ENCODE peak calls at places on chromosomes 13 and 19, in four cellular contexts. C, F, B and Y are unnamed samples.

GRCh38 chr19:45499196-45500180 is 1.2 kb downstream of the PPM1N start:
- DNase-seq in C (peak), F (peak), B (peak), Y (no peak)

GRCh38 chr13:74438911-74439310 is 304.7 kb upstream of the KLF12 start:
- DNase-seq in C (no peak), F (no peak), B (no peak), Y (no peak)

GRCh38 chr13:22061806-22062391 is 391.0 kb downstream of the FGF9 start:
- DNase-seq in C (peak), F (no peak), B (no peak), Y (no peak)

GRCh38 chr13:110396476-110396875 is 89.4 kb downstream of the COL4A2 start:
- DNase-seq in C (no peak), F (no peak), B (no peak), Y (no peak)

GRCh38 chr19:3075605-3076431 is 13.5 kb upstream of the TLE5 start:
- DNase-seq in C (peak), F (peak), B (peak), Y (peak)

GRCh38 chr19:27822336-27822735 is 1390.6 kb downstream of the UQCRFS1 start:
- DNase-seq in C (no peak), F (no peak), B (no peak), Y (no peak)

GRCh38 chr13:109990296-109990695 is 203.9 kb upstream of the IRS2 start:
- DNase-seq in C (no peak), F (no peak), B (no peak), Y (no peak)

GRCh38 chr13:79654520-79654919 is 173.6 kb downstream of the NDFIP2 start:
- DNase-seq in C (no peak), F (no peak), B (no peak), Y (no peak)

GRCh38 chr19:44072543-44073401 is 813 bp downstream of the ZNF284 start:
- DNase-seq in C (no peak), F (peak), B (no peak), Y (no peak)

GRCh38 chr13:21934309-21934708 is 263.4 kb downstream of the FGF9 start:
- DNase-seq in C (no peak), F (no peak), B (no peak), Y (no peak)

GRCh38 chr19:50371914-50372475 is 4.3 kb upstream of the NR1H2 start:
- DNase-seq in C (no peak), F (peak), B (no peak), Y (no peak)

GRCh38 chr19:5678071-5678682 is 2.1 kb downstream of the MICOS13 start:
- DNase-seq in C (no peak), F (no peak), B (no peak), Y (no peak)

GRCh38 chr13:79749985-79750551 is 269.1 kb downstream of the NDFIP2 start:
- DNase-seq in C (no peak), F (no peak), B (peak), Y (no peak)

GRCh38 chr13:33186851-33187250 is 98.7 kb downstream of the STARD13 start:
- DNase-seq in C (no peak), F (peak), B (no peak), Y (no peak)

GRCh38 chr13:114124921-114125320 is 7.5 kb downstream of the RASA3 start:
- DNase-seq in C (peak), F (peak), B (no peak), Y (no peak)

GRCh38 chr13:100608906-100609305 is 20.3 kb upstream of the GGACT start:
- DNase-seq in C (no peak), F (peak), B (no peak), Y (no peak)

GRCh38 chr19:38375098-38375493 is 725 bp downstream of the PSMD8 start:
- DNase-seq in C (no peak), F (no peak), B (no peak), Y (no peak)

GRCh38 chr13:23868521-23868920 is 20.7 kb downstream of the MIPEP start:
- DNase-seq in C (no peak), F (no peak), B (no peak), Y (no peak)

GRCh38 chr13:41562541-41563178 is 105.3 kb downstream of the RGCC start:
- DNase-seq in C (no peak), F (no peak), B (no peak), Y (no peak)

GRCh38 chr19:3229346-3229743 is 4.9 kb downstream of the CELF5 start:
- DNase-seq in C (no peak), F (no peak), B (no peak), Y (no peak)

GRCh38 chr13:104024416-104025170 is 958.4 kb upstream of the SLC10A2 start:
- DNase-seq in C (no peak), F (no peak), B (no peak), Y (no peak)

GRCh38 chr19:55691561-55692481 is 16.8 kb downstream of the EPN1 start:
- DNase-seq in C (peak), F (no peak), B (no peak), Y (peak)

GRCh38 chr13:37747071-37747612 is 122.4 kb downstream of the TRPC4 start:
- DNase-seq in C (no peak), F (no peak), B (no peak), Y (no peak)

GRCh38 chr19:5205388-5205787 is 135.2 kb downstream of the PTPRS start:
- DNase-seq in C (no peak), F (peak), B (no peak), Y (no peak)

GRCh38 chr13:59300347-59301165 is 863.2 kb downstream of the DIAPH3 start:
- DNase-seq in C (no peak), F (no peak), B (no peak), Y (no peak)

GRCh38 chr19:3266792-3267469 is 42.5 kb downstream of the CELF5 start:
- DNase-seq in C (no peak), F (no peak), B (no peak), Y (no peak)

GRCh38 chr13:113548171-113548641 is 36.3 kb upstream of the TFDP1 start:
- DNase-seq in C (peak), F (no peak), B (no peak), Y (no peak)

GRCh38 chr13:40706439-40706838 is 40.0 kb upstream of the FOXO1 start:
- DNase-seq in C (no peak), F (no peak), B (no peak), Y (no peak)

GRCh38 chr19:34504809-34505291 is 23.3 kb downstream of the WTIP start:
- DNase-seq in C (no peak), F (no peak), B (no peak), Y (no peak)

GRCh38 chr13:48526269-48526668 is 6.6 kb downstream of the RCBTB2 start:
- DNase-seq in C (peak), F (no peak), B (no peak), Y (no peak)

GRCh38 chr19:29662604-29663404 is 2.5 kb upstream of the PLEKHF1 start:
- DNase-seq in C (no peak), F (no peak), B (peak), Y (peak)

GRCh38 chr19:8050274-8051096 is 2.1 kb upstream of the CCL25 start:
- DNase-seq in C (peak), F (peak), B (peak), Y (peak)

GRCh38 chr19:45305421-45305820 is 17.3 kb downstream of the CKM start:
- DNase-seq in C (no peak), F (no peak), B (no peak), Y (no peak)

GRCh38 chr19:29715695-29716581 is 877 bp upstream of the C19orf12 start:
- DNase-seq in C (no peak), F (peak), B (no peak), Y (no peak)

GRCh38 chr19:33335446-33335845 is 33.1 kb upstream of the CEBPA start:
- DNase-seq in C (no peak), F (no peak), B (no peak), Y (no peak)

GRCh38 chr19:33404506-33404905 is 31.0 kb downstream of the CEBPG start:
- DNase-seq in C (no peak), F (no peak), B (no peak), Y (no peak)

GRCh38 chr19:1266116-1266817 is 2.9 kb upstream of the CIRBP start:
- DNase-seq in C (peak), F (peak), B (peak), Y (peak)

GRCh38 chr13:52848455-52849190 is at the start of gene PCDH8:
- DNase-seq in C (no peak), F (no peak), B (no peak), Y (peak)

GRCh38 chr13:52849727-52850395 is 1.4 kb upstream of the PCDH8 start:
- DNase-seq in C (no peak), F (no peak), B (no peak), Y (no peak)

GRCh38 chr13:52850396-52851152 is 2.1 kb upstream of the PCDH8 start:
- DNase-seq in C (no peak), F (peak), B (peak), Y (peak)

GRCh38 chr13:52852444-52852843 is 4.0 kb upstream of the PCDH8 start:
- DNase-seq in C (no peak), F (no peak), B (no peak), Y (no peak)

GRCh38 chr13:52851153-52851962 is 2.9 kb upstream of the PCDH8 start:
- DNase-seq in C (no peak), F (peak), B (peak), Y (peak)
- H3K4me3 ChIP-seq in C (peak), F (peak), B (peak), Y (peak)

DNA sequence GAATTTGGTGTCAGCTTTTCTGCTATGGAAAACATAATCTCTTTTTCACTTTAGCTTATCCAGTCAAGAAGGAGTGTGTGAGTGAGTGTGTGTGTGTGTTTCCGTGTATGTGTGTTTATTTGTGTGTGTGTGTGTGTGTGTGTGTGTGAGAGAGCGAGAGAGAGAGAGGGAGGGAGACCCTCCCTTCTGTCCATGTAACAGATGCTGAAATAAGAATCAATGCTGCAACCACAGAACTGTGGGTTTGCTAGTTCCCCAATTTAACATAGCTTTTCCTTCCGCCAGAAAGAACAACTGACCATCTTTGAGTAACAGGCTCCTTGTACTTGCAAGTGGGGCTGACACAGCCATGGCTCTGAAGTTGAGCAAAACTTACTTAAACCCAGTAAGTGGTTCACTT is 5.2 kb downstream of the LCP1 start:
- DNase-seq in C (no peak), F (peak), B (no peak), Y (no peak)
- H3K4me3 ChIP-seq in C (peak), F (peak), B (no peak), Y (peak)

GRCh38 chr19:47483200-47483599 is 819 bp downstream of the KPTN start:
- DNase-seq in C (no peak), F (no peak), B (no peak), Y (no peak)

GRCh38 chr19:47476438-47476972 is 4.8 kb upstream of the SLC8A2 start:
- DNase-seq in C (no peak), F (no peak), B (no peak), Y (no peak)

GRCh38 chr19:47480658-47481057 is 3.4 kb downstream of the KPTN start:
- DNase-seq in C (no peak), F (no peak), B (no peak), Y (no peak)

GRCh38 chr19:47481460-47482052 is 2.5 kb downstream of the KPTN start:
- DNase-seq in C (no peak), F (no peak), B (no peak), Y (no peak)

DNA sequence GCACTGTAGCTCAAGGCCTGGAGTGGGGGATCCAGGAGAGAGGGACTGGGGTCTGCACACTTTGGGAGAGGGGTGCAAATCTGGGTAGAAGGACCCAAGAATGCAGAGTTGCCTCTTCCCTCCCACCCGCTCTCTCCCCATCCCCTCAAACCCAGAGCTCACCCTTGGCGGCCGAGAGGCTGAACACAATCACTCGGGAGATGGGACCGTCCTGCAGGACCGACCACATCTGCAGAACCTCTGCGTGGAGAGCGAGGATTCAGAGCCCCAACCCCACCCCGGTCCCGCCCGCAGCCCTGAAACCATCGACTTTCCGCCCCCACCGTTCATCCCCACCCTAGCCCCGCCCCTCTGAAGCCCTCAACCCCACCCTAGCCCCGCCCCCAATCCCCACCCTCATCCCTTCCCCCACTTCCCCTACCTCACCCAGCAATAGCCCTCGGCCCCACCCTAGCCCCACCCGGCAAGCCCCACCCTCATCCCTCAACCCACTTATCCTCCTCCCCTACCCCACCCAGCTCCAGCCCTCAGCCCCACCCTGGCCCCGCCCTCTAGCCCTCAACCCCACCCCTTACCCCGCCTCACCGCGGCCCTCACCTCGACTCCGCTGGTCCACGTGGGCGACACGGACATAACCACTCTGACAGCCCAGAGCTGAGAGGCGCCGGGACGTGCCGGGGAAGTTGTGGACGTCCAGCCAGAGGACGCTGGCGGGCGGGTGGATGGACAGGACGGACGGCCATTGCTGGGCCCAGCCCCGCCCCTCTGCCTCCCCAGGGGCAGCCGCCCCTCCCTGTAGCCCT is 4.1 kb downstream of the KPTN start:
- DNase-seq in C (no peak), F (no peak), B (no peak), Y (no peak)
- H3K4me3 ChIP-seq in C (no peak), F (no peak), B (no peak), Y (no peak)

GRCh38 chr13:20405691-20406090 is 120.0 kb downstream of the CRYL1 start:
- DNase-seq in C (no peak), F (no peak), B (no peak), Y (no peak)
- H3K4me3 ChIP-seq in C (no peak), F (no peak), B (no peak), Y (no peak)

GRCh38 chr13:46894534-46894906 is 2.3 kb downstream of the HTR2A start:
- DNase-seq in C (no peak), F (no peak), B (no peak), Y (no peak)
- H3K4me3 ChIP-seq in C (no peak), F (no peak), B (peak), Y (peak)

GRCh38 chr19:47022541-47023447 is 3.2 kb downstream of the NPAS1 start:
- DNase-seq in C (no peak), F (no peak), B (no peak), Y (no peak)

GRCh38 chr19:47024502-47024901 is 4.9 kb downstream of the NPAS1 start:
- DNase-seq in C (no peak), F (no peak), B (no peak), Y (no peak)

GRCh38 chr19:47021536-47022139 is 2.0 kb downstream of the NPAS1 start:
- DNase-seq in C (no peak), F (no peak), B (no peak), Y (no peak)

GRCh38 chr19:47022140-47022536 is 2.5 kb downstream of the NPAS1 start:
- DNase-seq in C (no peak), F (no peak), B (no peak), Y (no peak)

GRCh38 chr19:47023448-47023794 is 3.8 kb downstream of the NPAS1 start:
- DNase-seq in C (no peak), F (no peak), B (no peak), Y (no peak)
- H3K4me3 ChIP-seq in C (no peak), F (no peak), B (no peak), Y (no peak)

GRCh38 chr13:27790523-27790922 is 1.8 kb upstream of the GSX1 start:
- DNase-seq in C (no peak), F (no peak), B (no peak), Y (no peak)

GRCh38 chr13:27791146-27791900 is 960 bp upstream of the GSX1 start:
- DNase-seq in C (no peak), F (no peak), B (no peak), Y (no peak)

GRCh38 chr13:27792393-27793218 is at the start of gene GSX1:
- DNase-seq in C (peak), F (peak), B (peak), Y (no peak)

GRCh38 chr13:27793377-27794074 is 1.2 kb downstream of the GSX1 start:
- DNase-seq in C (no peak), F (no peak), B (no peak), Y (no peak)

DNA sequence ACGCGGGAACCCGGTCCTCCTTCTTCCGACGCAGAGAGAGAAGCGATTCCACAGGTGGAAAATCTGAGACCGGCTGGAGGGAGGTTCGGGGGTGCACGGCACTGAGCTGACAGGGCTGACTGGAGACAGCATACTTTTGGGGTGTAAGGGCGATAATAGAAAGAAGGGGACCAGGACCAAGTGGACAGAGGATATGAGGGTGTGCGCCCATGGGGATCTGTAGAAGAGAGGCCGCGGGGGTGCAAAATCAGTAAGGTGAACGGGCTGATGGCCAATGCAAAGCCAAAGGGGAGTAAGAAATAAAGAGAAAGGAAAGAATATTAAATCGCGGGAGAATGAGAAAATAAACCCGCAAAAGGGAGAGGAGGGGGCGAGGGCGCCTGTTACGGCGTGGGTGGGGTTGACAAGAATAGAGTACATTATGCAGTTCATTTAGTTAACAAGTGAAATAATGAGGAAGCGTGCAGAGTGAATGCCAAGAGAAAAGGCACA is 336 bp upstream of the GSX1 start:
- DNase-seq in C (no peak), F (no peak), B (no peak), Y (no peak)
- H3K4me3 ChIP-seq in C (peak), F (no peak), B (no peak), Y (peak)

DNA sequence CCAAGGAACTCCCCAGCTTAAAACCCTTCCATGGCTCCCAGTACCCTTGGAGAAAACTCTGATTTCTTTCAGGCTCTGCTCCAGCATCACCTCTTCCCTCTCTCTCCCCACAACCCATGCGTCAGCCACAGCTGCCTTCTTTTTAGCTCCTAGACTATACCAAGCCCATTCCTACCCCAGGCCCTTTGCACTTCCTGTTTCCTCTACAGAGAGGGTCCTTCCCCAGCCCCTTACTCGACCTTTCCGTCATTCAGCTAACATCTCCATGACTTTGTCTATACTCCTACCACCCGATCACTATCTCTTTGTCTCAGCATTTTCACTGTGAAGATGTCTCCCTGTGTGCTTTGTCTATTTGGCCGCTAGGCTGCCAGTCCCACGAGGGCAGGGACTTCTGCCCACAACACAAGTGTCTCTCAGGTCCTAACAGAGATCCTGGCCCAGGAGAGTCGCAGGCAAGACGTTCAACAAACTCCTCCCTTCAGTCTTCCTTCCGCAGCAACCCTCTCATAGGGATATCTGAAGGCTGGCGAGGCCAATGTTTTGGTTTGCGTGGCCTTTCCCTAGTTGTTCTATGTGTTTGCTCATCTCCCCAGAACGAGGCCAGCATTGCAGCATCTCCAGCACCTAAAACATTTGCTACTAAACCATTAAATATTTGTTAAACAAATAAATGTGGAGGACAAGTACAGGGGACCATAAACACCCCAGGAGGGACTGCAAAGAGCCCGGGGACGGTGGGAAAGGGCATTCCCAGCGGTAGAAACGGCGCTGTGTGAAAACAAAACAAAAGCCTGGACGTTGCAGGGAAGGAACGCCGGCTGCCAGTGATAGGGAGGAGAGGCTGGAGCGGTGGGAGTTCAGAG is 816 bp downstream of the CCNP start:
- DNase-seq in C (no peak), F (no peak), B (no peak), Y (no peak)
- H3K4me3 ChIP-seq in C (no peak), F (no peak), B (peak), Y (peak)